ENCODE peak calls at places on chromosomes 2 and 18, in seven cellular contexts. X is HS-5; F is activated CD4-positive, alpha-beta memory T cell treated with anti-CD3 and anti-CD28 coated beads for 36 hours; U is stimulated activated CD4-positive, alpha-beta T cell treated with anti-CD3 and anti-CD28 coated beads, Interleukin-12 subunit alpha, Interleukin-12 subunit beta, amount 100 ng/mL, for 48 hours; K is memory B cell; V is NCI-H2081; P is activated effector memory CD4-positive, alpha-beta T cell treated with anti-CD3 and anti-CD28 coated beads, Interleukin-2, amount 50 U/mL, for 16 hours. T is an unnamed sample.

GRCh38 chr2:24153478-24153877 is 21.4 kb upstream of the FAM228A start:
- DNase-seq in K (no peak), F (no peak), P (no peak), U (no peak), X (no peak), V (no peak), T (no peak)

GRCh38 chr18:1914489-1914888 is 656.8 kb downstream of the METTL4 start:
- DNase-seq in K (no peak), V (no peak), P (no peak), X (no peak), F (no peak), U (no peak), T (no peak)

GRCh38 chr2:182949572-182950189 is 83.2 kb upstream of the FRZB start:
- DNase-seq in K (no peak), P (no peak), U (no peak), F (no peak), V (peak), X (no peak), T (no peak)

GRCh38 chr2:106095478-106096392 is 98.4 kb downstream of the UXS1 start:
- DNase-seq in U (peak), P (peak), K (peak), V (no peak), F (peak), X (no peak), T (no peak)

GRCh38 chr2:241803387-241804325 is 5.3 kb upstream of the NEU4 start:
- DNase-seq in V (peak), X (no peak), F (peak), K (no peak), P (peak), U (no peak), T (no peak)

GRCh38 chr2:112957511-112957910 is 20.3 kb upstream of the IL36G start:
- DNase-seq in K (no peak), U (no peak), X (no peak), F (no peak), P (no peak), V (no peak), T (no peak)

GRCh38 chr2:109135572-109136185 is 6.7 kb downstream of the SH3RF3 start:
- DNase-seq in V (peak), K (no peak), X (no peak), F (no peak), P (no peak), U (no peak), T (no peak)

GRCh38 chr2:43609304-43609883 is 13.6 kb upstream of the THADA start:
- DNase-seq in U (no peak), K (peak), X (no peak), V (peak), P (peak), F (peak), T (peak)

GRCh38 chr18:36628435-36629094 is 200.2 kb downstream of the TPGS2 start:
- DNase-seq in V (no peak), U (no peak), P (no peak), X (peak), K (no peak), F (no peak), T (no peak)

GRCh38 chr18:21680148-21680547 is 24.4 kb downstream of the ABHD3 start:
- DNase-seq in U (no peak), X (no peak), K (no peak), F (peak), V (no peak), P (no peak), T (no peak)

GRCh38 chr18:711693-712400 is 583 bp downstream of the ENOSF1 start:
- DNase-seq in X (peak), F (peak), U (peak), V (peak), P (peak), K (peak), T (no peak)

GRCh38 chr18:70553961-70554325 is 265.1 kb downstream of the SOCS6 start:
- DNase-seq in V (peak), P (no peak), U (no peak), X (no peak), K (no peak), F (no peak), T (no peak)

GRCh38 chr2:96261328-96262003 is 4.3 kb downstream of the TMEM127 start:
- DNase-seq in X (no peak), U (no peak), F (no peak), P (no peak), K (no peak), V (no peak), T (no peak)

GRCh38 chr18:35837922-35838496 is 134.5 kb upstream of the RMP24 start:
- DNase-seq in F (no peak), X (no peak), K (no peak), P (no peak), V (no peak), U (no peak), T (no peak)

GRCh38 chr2:132585982-132586608 is 83.9 kb downstream of the LYPD1 start:
- DNase-seq in P (no peak), K (no peak), U (no peak), X (no peak), V (no peak), F (no peak), T (no peak)